ENCODE peak calls at places on chromosomes 16 and 17, in ten cellular contexts. L, D, M, Q, P, B, S, U, O and K are unnamed samples.
A peak's percentile ranks its signal among the peaks of the same experiment; 100 is the strongest.

GRCh38 chr17:44556854-44557606 is at the start of gene FZD2:
- DNase-seq in L (peak; percentile 65), D (peak; percentile 95), M (peak; percentile 85), Q (peak; percentile 18), P (peak; percentile 83), B (peak; percentile 90), S (peak; percentile 98), U (peak; percentile 98), O (peak; percentile 99), K (no peak)

GRCh38 chr16:82993874-82994375 is 367.2 kb downstream of the CDH13 start:
- DNase-seq in L (no peak), D (no peak), M (no peak), Q (no peak), P (no peak), B (no peak), S (no peak), U (no peak), O (no peak), K (no peak)

GRCh38 chr16:1557074-1557473 is 23.6 kb downstream of the TMEM204 start:
- DNase-seq in L (no peak), D (no peak), M (no peak), Q (no peak), P (no peak), B (no peak), S (no peak), U (no peak), O (no peak), K (no peak)

GRCh38 chr16:12296991-12297390 is 320.5 kb downstream of the SNX29 start:
- DNase-seq in L (no peak), D (no peak), M (no peak), Q (no peak), P (no peak), B (no peak), S (no peak), U (no peak), O (no peak), K (no peak)

GRCh38 chr17:74210191-74211140 is 2.9 kb upstream of the TTYH2 start:
- DNase-seq in L (peak; percentile 80), D (peak; percentile 66), M (peak; percentile 74), Q (peak; percentile 69), P (peak; percentile 84), B (peak; percentile 85), S (peak; percentile 70), U (peak; percentile 80), O (peak; percentile 78), K (peak; percentile 84)

GRCh38 chr17:76558210-76559095 is 18.6 kb downstream of the PRCD start:
- DNase-seq in L (no peak), D (no peak), M (peak; percentile 38), Q (no peak), P (no peak), B (no peak), S (no peak), U (peak; percentile 52), O (peak; percentile 64), K (peak; percentile 25)

GRCh38 chr16:7158481-7158880 is 174.2 kb upstream of the RBFOX1 start:
- DNase-seq in L (no peak), D (no peak), M (no peak), Q (no peak), P (no peak), B (no peak), S (no peak), U (no peak), O (no peak), K (no peak)

GRCh38 chr17:29909604-29910003 is 20.4 kb downstream of the SSH2 start:
- DNase-seq in L (no peak), D (no peak), M (no peak), Q (no peak), P (no peak), B (no peak), S (no peak), U (peak; percentile 59), O (no peak), K (no peak)

DNA sequence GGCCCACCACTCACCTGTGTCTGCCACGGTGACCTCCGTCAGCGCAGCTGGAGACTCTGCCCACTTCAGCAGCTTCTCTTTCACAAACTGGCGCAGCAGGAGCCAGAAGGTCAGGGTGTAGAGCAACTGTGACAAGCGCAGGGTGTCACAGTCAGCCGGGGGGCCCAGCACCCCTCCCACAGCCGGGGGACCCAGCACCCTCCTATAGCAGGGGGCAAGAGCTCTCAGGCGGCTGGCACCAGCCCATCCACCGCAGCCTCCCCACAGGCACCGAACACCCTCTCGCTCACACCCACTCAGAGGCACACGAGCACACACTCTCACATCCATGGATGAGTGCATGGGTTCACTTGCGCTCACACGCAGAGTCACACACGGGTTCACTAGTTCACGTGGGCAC is 28.8 kb downstream of the CTU2 start:
- DNase-seq in L (no peak), D (no peak), M (no peak), Q (no peak), P (no peak), B (no peak), S (no peak), U (no peak), O (no peak), K (no peak)
- H3K36me3 ChIP-seq in L (no peaks in the 10 kb centered on the region), D (peaks cover 5% of the 10 kb centered on the region), M (peaks cover 21% of the 10 kb centered on the region), Q (peaks cover 66% of the 10 kb centered on the region), P (peaks cover 65% of the 10 kb centered on the region), B (peaks cover 70% of the 10 kb centered on the region), S (no peaks in the 10 kb centered on the region), U (peaks cover 4% of the 10 kb centered on the region), O (peaks cover 91% of the 10 kb centered on the region), K (peaks cover 34% of the 10 kb centered on the region)

DNA sequence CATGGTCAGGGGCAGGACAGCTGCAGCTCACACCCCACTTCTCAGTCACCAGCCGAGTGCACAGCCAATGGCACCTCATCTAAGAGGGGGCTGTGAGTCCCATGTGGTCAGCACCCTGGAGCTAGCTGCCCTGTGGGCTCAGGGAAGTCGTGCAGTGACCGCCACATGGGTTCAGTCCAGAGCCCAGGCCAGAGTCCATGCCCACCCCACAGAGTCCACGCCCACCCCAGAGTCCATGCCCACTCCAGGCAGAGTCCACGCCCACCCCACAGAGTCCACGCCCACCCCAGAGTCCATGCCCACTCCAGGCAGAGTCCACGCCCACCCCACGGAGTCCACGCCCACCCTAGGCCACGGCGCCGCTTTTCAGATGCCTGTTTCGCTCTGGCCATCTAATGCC is 24.1 kb downstream of the SLC7A5 start:
- DNase-seq in L (no peak), D (no peak), M (no peak), Q (no peak), P (no peak), B (no peak), S (no peak), U (no peak), O (no peak), K (no peak)
- H3K36me3 ChIP-seq in L (no peaks in the 10 kb centered on the region), D (no peaks in the 10 kb centered on the region), M (no peaks in the 10 kb centered on the region), Q (peaks cover 5% of the 10 kb centered on the region), P (peaks cover 4% of the 10 kb centered on the region), B (no peaks in the 10 kb centered on the region), S (peaks cover 15% of the 10 kb centered on the region), U (peaks cover 32% of the 10 kb centered on the region), O (peaks cover 7% of the 10 kb centered on the region), K (peaks cover 5% of the 10 kb centered on the region)

GRCh38 chr17:61644800-61645774 is 54.1 kb upstream of the NACA2 start:
- DNase-seq in L (no peak), D (no peak), M (no peak), Q (no peak), P (no peak), B (no peak), S (no peak), U (peak; percentile 29), O (no peak), K (no peak)

GRCh38 chr17:61645898-61646297 is 54.9 kb upstream of the NACA2 start:
- DNase-seq in L (no peak), D (no peak), M (no peak), Q (no peak), P (no peak), B (no peak), S (no peak), U (no peak), O (no peak), K (no peak)

GRCh38 chr17:61648587-61648986 is 57.6 kb upstream of the NACA2 start:
- DNase-seq in L (no peak), D (no peak), M (no peak), Q (no peak), P (no peak), B (no peak), S (no peak), U (no peak), O (no peak), K (no peak)

GRCh38 chr17:61646482-61646881 is 55.5 kb upstream of the NACA2 start:
- DNase-seq in L (no peak), D (no peak), M (no peak), Q (no peak), P (no peak), B (no peak), S (no peak), U (no peak), O (no peak), K (no peak)

DNA sequence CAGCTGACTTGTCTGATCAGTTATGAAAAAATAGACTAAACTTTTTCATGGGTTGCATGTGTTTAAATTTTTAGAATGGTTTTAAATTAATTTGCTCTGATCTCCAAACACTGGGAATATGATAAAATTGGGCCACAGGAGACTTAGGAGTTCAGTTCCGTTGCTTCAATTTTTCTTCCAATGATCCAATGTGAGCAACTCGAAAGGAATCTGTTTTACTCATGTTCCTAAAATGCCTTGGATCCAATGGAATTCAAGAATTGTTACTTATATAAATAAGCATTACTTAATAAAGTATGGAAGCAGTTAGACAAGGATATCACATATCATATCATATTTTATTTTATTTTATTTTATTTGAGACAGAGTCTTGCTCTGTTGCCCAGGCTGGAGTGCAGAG is 56.0 kb upstream of the NACA2 start:
- DNase-seq in L (no peak), D (no peak), M (no peak), Q (no peak), P (no peak), B (no peak), S (no peak), U (peak; percentile 86), O (peak; percentile 74), K (no peak)
- H3K36me3 ChIP-seq in L (no peaks in the 10 kb centered on the region), D (no peaks in the 10 kb centered on the region), M (no peaks in the 10 kb centered on the region), Q (no peaks in the 10 kb centered on the region), P (no peaks in the 10 kb centered on the region), B (no peaks in the 10 kb centered on the region), S (no peaks in the 10 kb centered on the region), U (peaks cover 3% of the 10 kb centered on the region), O (no peaks in the 10 kb centered on the region), K (no peaks in the 10 kb centered on the region)

GRCh38 chr17:41773190-41773588 is 13.3 kb downstream of the JUP start:
- DNase-seq in L (peak; percentile 93), D (peak; percentile 65), M (peak; percentile 73), Q (no peak), P (peak; percentile 78), B (peak; percentile 94), S (peak; percentile 67), U (peak; percentile 92), O (peak; percentile 66), K (no peak)

GRCh38 chr17:41772586-41773189 is 13.8 kb downstream of the JUP start:
- DNase-seq in L (peak; percentile 69), D (no peak), M (no peak), Q (no peak), P (no peak), B (peak; percentile 76), S (no peak), U (no peak), O (no peak), K (no peak)

GRCh38 chr17:41773731-41774193 is 12.7 kb downstream of the JUP start:
- DNase-seq in L (peak; percentile 51), D (peak; percentile 20), M (no peak), Q (no peak), P (no peak), B (no peak), S (no peak), U (no peak), O (no peak), K (no peak)

GRCh38 chr17:41771389-41772206 is 14.9 kb downstream of the JUP start:
- DNase-seq in L (peak; percentile 54), D (no peak), M (no peak), Q (no peak), P (no peak), B (no peak), S (no peak), U (no peak), O (no peak), K (no peak)

DNA sequence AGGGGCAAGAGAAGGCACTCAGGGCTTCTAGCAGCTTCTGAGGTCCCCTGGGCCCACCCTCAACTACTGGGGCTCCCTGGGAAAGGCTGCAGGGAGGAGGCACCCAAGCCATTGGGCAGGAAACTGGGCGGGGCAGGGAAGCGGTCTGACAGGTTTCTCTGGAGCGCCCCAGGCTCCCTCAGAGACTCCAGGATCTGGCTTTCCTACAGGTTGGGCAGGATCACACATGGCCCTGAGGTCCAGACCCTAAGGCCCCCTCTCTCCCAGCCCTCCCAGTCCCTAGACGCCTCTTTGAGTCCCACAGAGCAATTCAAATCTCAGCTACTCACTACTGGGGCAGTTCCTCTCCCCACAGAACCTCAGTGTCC is 14.3 kb downstream of the JUP start:
- DNase-seq in L (peak; percentile 90), D (no peak), M (peak; percentile 88), Q (no peak), P (peak; percentile 89), B (peak; percentile 85), S (peak; percentile 87), U (peak; percentile 82), O (no peak), K (no peak)
- H3K36me3 ChIP-seq in L (peaks cover 22% of the 10 kb centered on the region), D (peaks cover 38% of the 10 kb centered on the region), M (peaks cover 37% of the 10 kb centered on the region), Q (no peaks in the 10 kb centered on the region), P (peaks cover 41% of the 10 kb centered on the region), B (peaks cover 57% of the 10 kb centered on the region), S (peaks cover 7% of the 10 kb centered on the region), U (peaks cover 22% of the 10 kb centered on the region), O (no peaks in the 10 kb centered on the region), K (no peaks in the 10 kb centered on the region)